ENCODE peak calls at places on chromosomes 2 and 18, in six cellular contexts. One of them, this sample, is unnamed.
A peak's percentile ranks its signal among the peaks of the same experiment; 100 is the strongest.

GRCh38 chr2:161613161-161613560 is 11.1 kb upstream of the SLC4A10 start:
- DNase-seq in A549: no peak
- DNase-seq in HEK293T: no peak
- DNase-seq in IMR-90: no peak
- DNase-seq in K562: no peak
- DNase-seq in GM12878: no peak
- DNase-seq in this sample: no peak

GRCh38 chr2:21097331-21097730 is 26.4 kb upstream of the TDRD15 start:
- DNase-seq in A549: no peak
- DNase-seq in HEK293T: no peak
- DNase-seq in IMR-90: no peak
- DNase-seq in K562: no peak
- DNase-seq in GM12878: no peak
- DNase-seq in this sample: peak; percentile 67

GRCh38 chr2:133480707-133481429 is 87.4 kb downstream of the NCKAP5 start:
- DNase-seq in A549: no peak
- DNase-seq in HEK293T: no peak
- DNase-seq in IMR-90: no peak
- DNase-seq in K562: no peak
- DNase-seq in GM12878: no peak
- DNase-seq in this sample: no peak

GRCh38 chr2:58521803-58522602 is 280.9 kb upstream of the FANCL start:
- DNase-seq in A549: no peak
- DNase-seq in HEK293T: no peak
- DNase-seq in IMR-90: no peak
- DNase-seq in K562: no peak
- DNase-seq in GM12878: no peak
- DNase-seq in this sample: no peak

GRCh38 chr2:177332041-177332991 is 60.3 kb upstream of the AGPS start:
- DNase-seq in A549: peak; percentile 32
- DNase-seq in HEK293T: peak; percentile 71
- DNase-seq in IMR-90: peak; percentile 83
- DNase-seq in K562: peak; percentile 67
- DNase-seq in GM12878: peak; percentile 45
- DNase-seq in this sample: peak; percentile 74

GRCh38 chr18:59582395-59582794 is 114.8 kb downstream of the CCBE1 start:
- DNase-seq in A549: no peak
- DNase-seq in HEK293T: no peak
- DNase-seq in IMR-90: no peak
- DNase-seq in K562: no peak
- DNase-seq in GM12878: no peak
- DNase-seq in this sample: no peak

GRCh38 chr18:71322201-71322600 is 1033.4 kb downstream of the SOCS6 start:
- DNase-seq in A549: no peak
- DNase-seq in HEK293T: no peak
- DNase-seq in IMR-90: no peak
- DNase-seq in K562: no peak
- DNase-seq in GM12878: no peak
- DNase-seq in this sample: no peak

GRCh38 chr2:240358080-240358479 is 77.4 kb upstream of the GPC1 start:
- DNase-seq in A549: no peak
- DNase-seq in HEK293T: no peak
- DNase-seq in IMR-90: no peak
- DNase-seq in K562: no peak
- DNase-seq in GM12878: no peak
- DNase-seq in this sample: no peak

GRCh38 chr18:62925031-62925688 is 209.8 kb downstream of the PHLPP1 start:
- DNase-seq in A549: no peak
- DNase-seq in HEK293T: no peak
- DNase-seq in IMR-90: peak; percentile 29
- DNase-seq in K562: no peak
- DNase-seq in GM12878: no peak
- DNase-seq in this sample: no peak

GRCh38 chr2:54632733-54633692 is 90.4 kb upstream of the EML6 start:
- DNase-seq in A549: peak; percentile 26
- DNase-seq in HEK293T: no peak
- DNase-seq in IMR-90: peak; percentile 83
- DNase-seq in K562: no peak
- DNase-seq in GM12878: no peak
- DNase-seq in this sample: no peak

GRCh38 chr2:216478151-216478550 is 20.5 kb upstream of the RPL37A start:
- DNase-seq in A549: no peak
- DNase-seq in HEK293T: no peak
- DNase-seq in IMR-90: peak; percentile 88
- DNase-seq in K562: no peak
- DNase-seq in GM12878: no peak
- DNase-seq in this sample: no peak

GRCh38 chr2:161990036-161990435 is 84.0 kb downstream of the DPP4 start:
- DNase-seq in A549: no peak
- DNase-seq in HEK293T: no peak
- DNase-seq in IMR-90: no peak
- DNase-seq in K562: no peak
- DNase-seq in GM12878: no peak
- DNase-seq in this sample: no peak

GRCh38 chr2:183093857-183094657 is 15.5 kb downstream of the DUSP19 start:
- DNase-seq in A549: no peak
- DNase-seq in HEK293T: no peak
- DNase-seq in IMR-90: peak; percentile 72
- DNase-seq in K562: no peak
- DNase-seq in GM12878: peak; percentile 26
- DNase-seq in this sample: no peak

GRCh38 chr2:55225481-55226020 is 6.5 kb downstream of the CLHC1 start:
- DNase-seq in A549: no peak
- DNase-seq in HEK293T: no peak
- DNase-seq in IMR-90: no peak
- DNase-seq in K562: no peak
- DNase-seq in GM12878: no peak
- DNase-seq in this sample: no peak

GRCh38 chr2:146415291-146415690 is 1429.5 kb upstream of the ACVR2A start:
- DNase-seq in A549: no peak
- DNase-seq in HEK293T: no peak
- DNase-seq in IMR-90: no peak
- DNase-seq in K562: no peak
- DNase-seq in GM12878: no peak
- DNase-seq in this sample: no peak

GRCh38 chr2:28088970-28089369 is 198.4 kb downstream of the BABAM2 start:
- DNase-seq in A549: peak; percentile 27
- DNase-seq in HEK293T: no peak
- DNase-seq in IMR-90: peak; percentile 56
- DNase-seq in K562: no peak
- DNase-seq in GM12878: no peak
- DNase-seq in this sample: no peak

GRCh38 chr2:138307099-138307498 is 194.5 kb upstream of the SPOPL start:
- DNase-seq in A549: no peak
- DNase-seq in HEK293T: no peak
- DNase-seq in IMR-90: no peak
- DNase-seq in K562: no peak
- DNase-seq in GM12878: no peak
- DNase-seq in this sample: no peak

GRCh38 chr2:35391736-35392442 is 963.7 kb upstream of the CRIM1 start:
- DNase-seq in A549: no peak
- DNase-seq in HEK293T: peak; percentile 7
- DNase-seq in IMR-90: no peak
- DNase-seq in K562: no peak
- DNase-seq in GM12878: no peak
- DNase-seq in this sample: no peak

GRCh38 chr2:65722028-65722427 is 289.6 kb upstream of the SPRED2 start:
- DNase-seq in A549: no peak
- DNase-seq in HEK293T: peak; percentile 52
- DNase-seq in IMR-90: peak; percentile 10
- DNase-seq in K562: no peak
- DNase-seq in GM12878: no peak
- DNase-seq in this sample: no peak

GRCh38 chr2:48532824-48533223 is 2.9 kb downstream of the STON1 start:
- DNase-seq in A549: no peak
- DNase-seq in HEK293T: no peak
- DNase-seq in IMR-90: peak; percentile 39
- DNase-seq in K562: no peak
- DNase-seq in GM12878: no peak
- DNase-seq in this sample: no peak

GRCh38 chr18:68418881-68419280 is 296.0 kb downstream of the TMX3 start:
- DNase-seq in A549: no peak
- DNase-seq in HEK293T: no peak
- DNase-seq in IMR-90: peak; percentile 93
- DNase-seq in K562: no peak
- DNase-seq in GM12878: no peak
- DNase-seq in this sample: no peak

GRCh38 chr2:176464886-176465564 is 195.8 kb downstream of the MTX2 start:
- DNase-seq in A549: no peak
- DNase-seq in HEK293T: peak; percentile 46
- DNase-seq in IMR-90: no peak
- DNase-seq in K562: no peak
- DNase-seq in GM12878: no peak
- DNase-seq in this sample: no peak

GRCh38 chr2:4516362-4516761 is 813.0 kb downstream of the DCDC2C start:
- DNase-seq in A549: no peak
- DNase-seq in HEK293T: no peak
- DNase-seq in IMR-90: no peak
- DNase-seq in K562: no peak
- DNase-seq in GM12878: no peak
- DNase-seq in this sample: no peak

GRCh38 chr18:6022840-6023239 is 127.5 kb upstream of the TMEM200C start:
- DNase-seq in A549: no peak
- DNase-seq in HEK293T: peak; percentile 6
- DNase-seq in IMR-90: peak; percentile 61
- DNase-seq in K562: no peak
- DNase-seq in GM12878: no peak
- DNase-seq in this sample: no peak

GRCh38 chr2:19348692-19349091 is 9.7 kb downstream of the OSR1 start:
- DNase-seq in A549: no peak
- DNase-seq in HEK293T: no peak
- DNase-seq in IMR-90: no peak
- DNase-seq in K562: no peak
- DNase-seq in GM12878: no peak
- DNase-seq in this sample: no peak

GRCh38 chr2:216023055-216023648 is 9.8 kb upstream of the MREG start:
- DNase-seq in A549: peak; percentile 74
- DNase-seq in HEK293T: peak; percentile 61
- DNase-seq in IMR-90: peak; percentile 52
- DNase-seq in K562: peak; percentile 48
- DNase-seq in GM12878: no peak
- DNase-seq in this sample: peak; percentile 66

GRCh38 chr2:12097860-12098259 is 351.4 kb downstream of the LPIN1 start:
- DNase-seq in A549: no peak
- DNase-seq in HEK293T: no peak
- DNase-seq in IMR-90: no peak
- DNase-seq in K562: peak; percentile 16
- DNase-seq in GM12878: no peak
- DNase-seq in this sample: no peak
- TF ChIP-seq BHLHE40 in A549: no peak
- TF ChIP-seq BHLHE40 in HEK293T: no peak
- TF ChIP-seq BHLHE40 in IMR-90: no peak
- TF ChIP-seq BHLHE40 in K562: no peak
- TF ChIP-seq BHLHE40 in GM12878: no peak
- TF ChIP-seq BHLHE40 in this sample: no peak

GRCh38 chr18:53553030-53553429 is 671.4 kb downstream of the MBD2 start:
- DNase-seq in A549: no peak
- DNase-seq in HEK293T: no peak
- DNase-seq in IMR-90: no peak
- DNase-seq in K562: no peak
- DNase-seq in GM12878: no peak
- DNase-seq in this sample: no peak
- TF ChIP-seq BHLHE40 in A549: no peak
- TF ChIP-seq BHLHE40 in HEK293T: no peak
- TF ChIP-seq BHLHE40 in IMR-90: no peak
- TF ChIP-seq BHLHE40 in K562: no peak
- TF ChIP-seq BHLHE40 in GM12878: no peak
- TF ChIP-seq BHLHE40 in this sample: no peak

DNA sequence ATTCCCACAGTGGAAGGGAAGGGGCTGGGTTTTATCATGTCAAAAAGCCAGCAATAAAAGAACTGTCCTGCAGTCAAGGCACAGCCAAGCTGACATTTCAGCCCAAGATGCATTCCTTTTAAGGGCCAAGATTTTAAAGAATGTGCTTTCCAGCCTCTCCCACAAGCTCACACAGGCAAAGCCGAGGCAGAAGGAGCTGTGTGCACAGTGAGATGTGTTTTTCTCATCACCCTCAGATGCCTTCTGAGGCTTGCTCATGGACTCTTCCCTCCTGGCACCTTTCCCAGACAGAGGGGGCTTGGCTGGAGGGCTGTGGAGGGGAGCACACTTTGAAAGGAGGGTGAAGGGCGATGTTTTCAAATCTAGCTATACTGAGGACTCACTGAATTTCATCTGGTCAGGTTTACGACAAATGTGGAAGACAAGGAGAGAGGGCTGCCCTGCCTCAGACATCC is 97.7 kb upstream of the KLHL29 start:
- DNase-seq in A549: no peak
- DNase-seq in HEK293T: no peak
- DNase-seq in IMR-90: peak; percentile 64
- DNase-seq in K562: no peak
- DNase-seq in GM12878: no peak
- DNase-seq in this sample: no peak
- TF ChIP-seq BHLHE40 in A549: no peak
- TF ChIP-seq BHLHE40 in HEK293T: no peak
- TF ChIP-seq BHLHE40 in IMR-90: no peak
- TF ChIP-seq BHLHE40 in K562: no peak
- TF ChIP-seq BHLHE40 in GM12878: no peak
- TF ChIP-seq BHLHE40 in this sample: no peak

GRCh38 chr2:1649103-1649870 is 95.0 kb downstream of the PXDN start:
- DNase-seq in A549: no peak
- DNase-seq in HEK293T: no peak
- DNase-seq in IMR-90: no peak
- DNase-seq in K562: no peak
- DNase-seq in GM12878: no peak
- DNase-seq in this sample: no peak

GRCh38 chr2:1648241-1649102 is 95.8 kb downstream of the PXDN start:
- DNase-seq in A549: no peak
- DNase-seq in HEK293T: no peak
- DNase-seq in IMR-90: no peak
- DNase-seq in K562: no peak
- DNase-seq in GM12878: no peak
- DNase-seq in this sample: no peak

GRCh38 chr2:1650474-1650872 is 93.8 kb downstream of the PXDN start:
- DNase-seq in A549: no peak
- DNase-seq in HEK293T: no peak
- DNase-seq in IMR-90: no peak
- DNase-seq in K562: no peak
- DNase-seq in GM12878: no peak
- DNase-seq in this sample: no peak

GRCh38 chr2:1651131-1652066 is 92.9 kb downstream of the PXDN start:
- DNase-seq in A549: no peak
- DNase-seq in HEK293T: no peak
- DNase-seq in IMR-90: no peak
- DNase-seq in K562: no peak
- DNase-seq in GM12878: no peak
- DNase-seq in this sample: no peak

DNA sequence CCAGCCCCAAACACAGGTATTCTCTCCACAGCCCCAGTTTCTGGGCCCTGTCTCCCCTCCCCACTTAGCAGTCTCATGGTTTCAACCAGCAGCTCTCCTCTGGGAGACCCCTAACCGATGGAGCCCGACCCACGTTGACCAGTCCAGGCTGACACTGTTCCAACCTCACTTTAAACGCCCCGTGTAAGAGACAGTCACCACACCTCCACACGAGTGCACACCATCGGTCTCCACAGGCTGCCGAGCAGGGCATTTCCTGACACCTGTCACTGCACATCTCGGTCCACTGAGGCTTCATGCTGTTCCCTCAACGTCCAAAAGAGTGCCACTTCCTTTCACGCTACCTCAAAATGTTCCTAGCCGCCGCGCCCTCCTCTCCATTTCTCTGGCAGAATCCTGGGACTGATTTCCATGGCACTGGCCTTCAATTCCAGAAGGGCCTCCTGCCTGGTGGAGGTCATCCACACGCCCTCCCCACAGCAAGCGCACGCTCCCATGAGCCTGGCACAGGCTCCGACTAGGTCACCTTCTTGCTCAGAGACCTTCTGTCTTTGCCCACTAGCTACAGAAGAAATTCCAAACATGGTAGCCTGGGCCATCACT is 94.3 kb downstream of the PXDN start:
- DNase-seq in A549: no peak
- DNase-seq in HEK293T: no peak
- DNase-seq in IMR-90: no peak
- DNase-seq in K562: no peak
- DNase-seq in GM12878: no peak
- DNase-seq in this sample: no peak
- TF ChIP-seq BHLHE40 in A549: no peak
- TF ChIP-seq BHLHE40 in HEK293T: no peak
- TF ChIP-seq BHLHE40 in IMR-90: no peak
- TF ChIP-seq BHLHE40 in K562: no peak
- TF ChIP-seq BHLHE40 in GM12878: no peak
- TF ChIP-seq BHLHE40 in this sample: no peak